ENCODE peak calls at places on chromosomes 5 and 9, in four cellular contexts. R is IMR-90, N is hepatocyte, Y is fibroblast of villous mesenchyme. X is an unnamed sample.

GRCh38 chr9:113427629-113428028 is 17.1 kb downstream of the C9orf43 start:
- DNase-seq in R (peak; percentile 49), Y (peak; percentile 87), N (no peak), X (no peak)

GRCh38 chr9:132702254-132702653 is 32.0 kb downstream of the GTF3C4 start:
- DNase-seq in R (no peak), Y (no peak), N (no peak), X (no peak)

GRCh38 chr9:15999422-16000339 is 446.8 kb downstream of the CCDC171 start:
- DNase-seq in R (peak; percentile 97), Y (peak; percentile 96), N (peak; percentile 10), X (no peak)

GRCh38 chr5:112649882-112650281 is 87.8 kb upstream of the APC start:
- DNase-seq in R (no peak), N (peak; percentile 46), Y (no peak), X (no peak)

GRCh38 chr9:129174724-129175514 is 3.1 kb downstream of the IER5L start:
- DNase-seq in N (peak; percentile 94), R (peak; percentile 90), Y (peak; percentile 93), X (peak; percentile 54)

GRCh38 chr5:137296213-137296702 is 202.9 kb downstream of the SPOCK1 start:
- DNase-seq in Y (no peak), N (no peak), R (peak; percentile 8), X (no peak)

GRCh38 chr5:140169410-140169809 is 5.6 kb upstream of the CYSTM1 start:
- DNase-seq in N (no peak), R (no peak), Y (peak; percentile 18), X (no peak)

GRCh38 chr5:116288524-116288923 is 203.7 kb downstream of the COMMD10 start:
- DNase-seq in R (no peak), Y (no peak), N (no peak), X (no peak)

GRCh38 chr9:136316271-136316751 is 11.0 kb upstream of the GPSM1 start:
- DNase-seq in N (no peak), Y (no peak), R (no peak), X (no peak)

GRCh38 chr5:149586708-149587318 is 5.5 kb downstream of the ARHGEF37 start:
- DNase-seq in R (no peak), N (peak; percentile 18), Y (no peak), X (no peak)

GRCh38 chr5:173823721-173824567 is 64.2 kb upstream of the CPEB4 start:
- DNase-seq in Y (peak; percentile 95), R (peak; percentile 85), N (peak; percentile 74), X (no peak)

GRCh38 chr9:13942695-13943094 is 371.2 kb downstream of the NFIB start:
- DNase-seq in N (peak; percentile 37), R (peak; percentile 98), Y (peak; percentile 89), X (no peak)

GRCh38 chr5:10515492-10515891 is 48.4 kb upstream of the ANKRD33B start:
- DNase-seq in R (no peak), Y (no peak), N (no peak), X (no peak)

GRCh38 chr9:131358438-131359029 is 35.4 kb upstream of the PRRC2B start:
- DNase-seq in N (no peak), Y (no peak), R (no peak), X (no peak)

GRCh38 chr5:152514827-152515397 is 109.8 kb upstream of the NMUR2 start:
- DNase-seq in R (peak; percentile 11), N (peak; percentile 60), Y (peak; percentile 11), X (no peak)

GRCh38 chr5:96338089-96338488 is 95.0 kb downstream of the PCSK1 start:
- DNase-seq in Y (peak; percentile 22), R (no peak), N (no peak), X (no peak)

GRCh38 chr5:55758231-55758630 is 20.4 kb downstream of the DDX4 start:
- DNase-seq in Y (no peak), N (no peak), R (no peak), X (no peak)

GRCh38 chr5:147442134-147442726 is 67.6 kb downstream of the DPYSL3 start:
- DNase-seq in Y (peak; percentile 67), N (no peak), R (no peak), X (no peak)

GRCh38 chr9:130918102-130918869 is 20.8 kb downstream of the FIBCD1 start:
- DNase-seq in R (no peak), N (no peak), Y (no peak), X (no peak)

GRCh38 chr9:7125231-7125630 is 367.5 kb downstream of the KDM4C start:
- DNase-seq in R (no peak), Y (no peak), N (no peak), X (no peak)

GRCh38 chr5:147452137-147452838 is 57.6 kb downstream of the DPYSL3 start:
- DNase-seq in Y (no peak), N (no peak), R (no peak), X (no peak)

GRCh38 chr9:32899181-32899580 is 102.2 kb downstream of the APTX start:
- DNase-seq in N (no peak), R (no peak), Y (no peak), X (no peak)

GRCh38 chr5:142726188-142726731 is 40.4 kb upstream of the FGF1 start:
- DNase-seq in N (no peak), Y (peak; percentile 81), R (peak; percentile 91), X (no peak)

GRCh38 chr5:39426136-39426535 is 1.4 kb upstream of the DAB2 start:
- DNase-seq in N (no peak), R (no peak), Y (no peak), X (no peak)

GRCh38 chr9:116686135-116686534 is 970 bp upstream of the TRIM32 start:
- DNase-seq in N (no peak), R (peak; percentile 29), Y (no peak), X (no peak)

GRCh38 chr5:132674671-132675506 is 1.1 kb downstream of the IL4 start:
- DNase-seq in R (peak; percentile 98), N (peak; percentile 68), Y (peak; percentile 90), X (peak; percentile 44)

GRCh38 chr9:105572455-105572854 is 14.5 kb downstream of the FKTN start:
- DNase-seq in Y (no peak), N (no peak), R (no peak), X (no peak)

GRCh38 chr5:169178754-169179153 is 122.2 kb downstream of the SLIT3 start:
- DNase-seq in N (peak; percentile 45), R (no peak), Y (no peak), X (no peak)

GRCh38 chr5:176929654-176930053 is 30.5 kb upstream of the HK3 start:
- DNase-seq in Y (no peak), N (no peak), R (no peak), X (peak; percentile 15)

GRCh38 chr9:72557549-72557948 is 36.1 kb downstream of the TMC1 start:
- DNase-seq in R (peak; percentile 97), N (peak; percentile 77), Y (peak; percentile 95), X (no peak)

GRCh38 chr9:129554649-129555048 is 66.3 kb downstream of the C9orf50 start:
- DNase-seq in N (no peak), R (no peak), Y (peak; percentile 24), X (no peak)

GRCh38 chr5:54087436-54087835 is 222.9 kb downstream of the ARL15 start:
- DNase-seq in N (no peak), Y (peak; percentile 88), R (peak; percentile 95), X (no peak)

GRCh38 chr5:155258139-155258538 is 244.6 kb downstream of the KIF4B start:
- DNase-seq in N (no peak), Y (no peak), R (no peak), X (no peak)

GRCh38 chr9:2565676-2566340 is 55.8 kb upstream of the VLDLR start:
- DNase-seq in Y (no peak), N (no peak), R (no peak), X (no peak)

GRCh38 chr9:134245179-134245578 is 80.8 kb upstream of the RNU6ATAC start:
- DNase-seq in N (no peak), Y (no peak), R (no peak), X (no peak)
- H3K4me3 ChIP-seq in N (no peak overlapping the region), Y (no peak overlapping the region), R (no peak overlapping the region), X (no peak overlapping the region)

DNA sequence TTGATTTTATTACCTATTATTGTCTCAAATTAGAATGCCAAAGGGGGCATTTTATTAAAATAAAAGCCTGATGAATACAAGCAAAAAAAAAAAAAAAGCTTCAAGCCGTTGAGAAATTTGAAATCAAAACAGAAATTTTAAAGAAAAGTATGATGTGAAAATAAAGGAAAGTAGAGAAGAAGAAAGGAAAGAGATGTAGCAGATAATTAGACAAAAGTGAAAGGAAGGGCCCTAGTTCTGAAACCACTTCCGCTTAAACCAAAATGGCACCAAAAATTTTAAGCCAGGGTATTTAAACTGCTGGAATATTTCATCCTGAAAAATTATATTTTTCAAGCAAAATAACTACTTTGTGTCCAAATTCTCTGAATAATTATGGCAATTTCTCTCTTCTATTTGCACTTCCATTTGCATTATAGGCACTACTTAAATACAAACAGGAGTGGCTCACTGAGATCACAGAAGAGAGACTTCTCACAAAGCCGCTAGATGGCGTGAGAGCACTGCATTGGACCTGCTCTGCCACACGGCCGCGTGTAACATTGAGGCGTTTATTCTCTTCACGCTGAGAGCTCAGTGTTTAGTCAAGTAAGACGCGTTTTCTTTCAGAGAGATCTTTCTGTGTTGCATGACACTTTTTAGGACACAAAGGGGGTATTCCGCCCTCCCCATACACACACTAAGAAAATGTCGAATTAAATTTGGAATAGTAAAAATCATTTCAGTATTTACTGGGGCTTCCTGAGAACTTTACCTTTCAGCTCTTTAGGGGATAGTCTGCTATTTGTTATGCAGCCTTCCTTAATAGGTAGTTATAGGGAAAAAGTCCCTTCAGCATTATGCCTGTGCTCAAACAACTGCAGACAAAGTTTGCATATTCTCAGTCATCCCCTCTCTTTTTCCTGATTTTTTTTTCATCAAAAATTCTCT is 368.4 kb upstream of the CCNH start:
- DNase-seq in Y (peak; percentile 82), N (peak; percentile 92), R (peak; percentile 74), X (peak; percentile 81)
- H3K4me3 ChIP-seq in Y (no peak overlapping the region), N (no peak overlapping the region), R (no peak overlapping the region), X (no peak overlapping the region)

GRCh38 chr5:6659941-6660684 is 26.9 kb downstream of the SRD5A1 start:
- DNase-seq in Y (no peak), R (no peak), N (no peak), X (peak; percentile 19)
- H3K4me3 ChIP-seq in Y (no peak overlapping the region), R (no peak overlapping the region), N (no peak overlapping the region), X (peak overlapping the region; percentile 2)

GRCh38 chr9:127926961-127927456 is 3.6 kb downstream of the PIP5KL1 start:
- DNase-seq in N (no peak), Y (no peak), R (no peak), X (no peak)
- H3K4me3 ChIP-seq in N (peak overlapping the region; percentile 26), Y (peak overlapping the region; percentile 46), R (no peak overlapping the region), X (no peak overlapping the region)

GRCh38 chr5:926416-927171 is 33.9 kb downstream of the TRIP13 start:
- DNase-seq in R (no peak), N (peak; percentile 68), Y (no peak), X (no peak)
- H3K4me3 ChIP-seq in R (no peak overlapping the region), N (peak overlapping the region; percentile 15), Y (peak overlapping the region; percentile 51), X (no peak overlapping the region)

DNA sequence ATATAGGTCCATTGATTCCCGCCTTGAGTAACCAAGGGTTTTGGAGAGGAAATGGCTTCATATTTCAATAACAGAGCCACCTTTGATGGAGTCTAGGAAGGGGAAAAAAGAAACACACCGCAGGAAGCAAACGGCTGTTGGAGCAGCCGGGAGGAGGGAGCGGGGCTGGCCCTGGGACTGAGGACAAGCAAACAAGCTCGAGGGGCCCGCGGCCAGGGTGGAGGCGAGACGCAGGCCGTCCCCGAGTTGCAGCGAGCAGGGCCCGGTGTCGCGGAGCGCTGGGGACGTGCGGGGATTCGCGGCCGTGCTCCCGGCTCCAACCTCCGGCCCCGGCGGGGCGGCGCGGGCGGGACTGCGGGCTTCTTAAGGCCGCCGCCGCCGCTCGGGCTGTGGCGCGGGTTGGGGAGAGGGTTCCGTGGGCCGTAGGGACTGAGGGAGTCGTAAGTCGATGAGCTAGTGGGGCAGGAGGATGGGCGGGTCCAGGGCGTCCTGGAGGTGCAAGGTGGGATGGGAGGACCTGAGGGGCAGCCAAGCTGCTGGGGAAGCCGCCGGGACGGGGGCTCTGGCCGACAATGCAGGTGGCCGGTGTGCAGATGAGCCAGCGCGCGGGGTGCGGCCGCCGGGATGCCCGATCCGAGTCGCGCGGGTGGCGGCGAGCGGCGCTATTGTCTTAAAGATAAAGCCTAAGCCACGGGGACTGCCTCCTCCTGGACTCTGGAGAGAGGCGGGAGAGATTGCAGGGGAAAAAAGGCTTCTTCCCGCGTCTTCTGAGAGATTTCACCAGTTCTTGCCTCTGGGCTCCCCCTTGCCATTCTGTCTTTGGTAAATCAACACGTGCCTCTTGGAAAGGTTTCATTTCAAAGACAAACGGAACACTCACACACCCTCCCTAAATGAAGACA is 1.5 kb upstream of the HAPLN1 start:
- DNase-seq in Y (peak; percentile 37), N (peak; percentile 90), R (peak; percentile 63), X (no peak)
- H3K4me3 ChIP-seq in Y (peak overlapping the region; percentile 53), N (peak overlapping the region; percentile 84), R (peak overlapping the region; percentile 78), X (no peak overlapping the region)